ENCODE peak calls at places on chromosomes 7 and 10, in ten cellular contexts. X is neuronal stem cell, D is psoas muscle, A is sigmoid colon, M is tibial artery, T is GM23248, E is pancreas, H is A549, Q is left lung, U is upper lobe of right lung. P is an unnamed sample. For H3K4me1, the result is how much of the 10 kb centered on the place peaks cover.

GRCh38 chr7:95933618-95934017 is 161.3 kb downstream of the DYNC1I1 start:
- DNase-seq in X (no peak), D (no peak), A (no peak), M (no peak), T (no peak), E (no peak), H (no peak), Q (no peak), U (no peak), P (no peak)

GRCh38 chr7:36303202-36304098 is 86.2 kb upstream of the ANLN start:
- DNase-seq in X (no peak), D (peak), A (peak), M (peak), T (peak), E (peak), H (peak), Q (peak), U (peak), P (no peak)

GRCh38 chr7:108448777-108449576 is 7.3 kb downstream of the NRCAM start:
- DNase-seq in X (peak), D (no peak), A (no peak), M (no peak), T (no peak), E (no peak), H (no peak), Q (no peak), U (no peak), P (no peak)

GRCh38 chr10:71755179-71755879 is 18.0 kb downstream of the VSIR start:
- DNase-seq in X (no peak), D (no peak), A (no peak), M (no peak), T (no peak), E (no peak), H (no peak), Q (no peak), U (no peak), P (peak)

GRCh38 chr10:33229252-33229943 is 105.1 kb downstream of the NRP1 start:
- DNase-seq in X (no peak), D (no peak), A (no peak), M (no peak), T (peak), E (no peak), H (no peak), Q (no peak), U (no peak), P (no peak)

GRCh38 chr10:50398383-50398782 is 147.1 kb upstream of the ASAH2 start:
- DNase-seq in X (no peak), D (no peak), A (no peak), M (no peak), T (no peak), E (no peak), H (no peak), Q (no peak), U (no peak), P (no peak)

GRCh38 chr10:125006188-125006680 is 64.3 kb downstream of the ZRANB1 start:
- DNase-seq in X (no peak), D (no peak), A (peak), M (peak), T (peak), E (no peak), H (no peak), Q (no peak), U (no peak), P (no peak)

GRCh38 chr10:24824124-24824523 is 100.4 kb upstream of the ARHGAP21 start:
- DNase-seq in X (no peak), D (no peak), A (no peak), M (no peak), T (peak), E (no peak), H (no peak), Q (no peak), U (no peak), P (no peak)

GRCh38 chr10:121092341-121093099 is 241.4 kb downstream of the WDR11 start:
- DNase-seq in X (no peak), D (no peak), A (no peak), M (no peak), T (no peak), E (no peak), H (no peak), Q (no peak), U (no peak), P (peak)

GRCh38 chr10:26448706-26449435 is 10.7 kb downstream of the APBB1IP start:
- DNase-seq in X (no peak), D (no peak), A (no peak), M (no peak), T (no peak), E (no peak), H (no peak), Q (no peak), U (no peak), P (peak)

GRCh38 chr10:26700884-26701630 is 3.6 kb downstream of the PDSS1 start:
- DNase-seq in X (no peak), D (no peak), A (no peak), M (no peak), T (no peak), E (no peak), H (no peak), Q (no peak), U (no peak), P (peak)

GRCh38 chr7:121001932-121002754 is 13.6 kb downstream of the CPED1 start:
- DNase-seq in X (no peak), D (no peak), A (no peak), M (no peak), T (no peak), E (no peak), H (no peak), Q (no peak), U (no peak), P (no peak)

GRCh38 chr7:39228946-39229345 is 251.2 kb downstream of the POU6F2 start:
- DNase-seq in X (no peak), D (no peak), A (no peak), M (no peak), T (peak), E (no peak), H (no peak), Q (no peak), U (no peak), P (no peak)

GRCh38 chr7:90717286-90718060 is 121.4 kb downstream of the CDK14 start:
- DNase-seq in X (peak), D (no peak), A (no peak), M (no peak), T (peak), E (peak), H (no peak), Q (no peak), U (no peak), P (peak)

GRCh38 chr10:22010973-22011408 is 7.5 kb upstream of the DNAJC1 start:
- DNase-seq in X (no peak), D (no peak), A (no peak), M (no peak), T (peak), E (no peak), H (no peak), Q (no peak), U (no peak), P (no peak)

DNA sequence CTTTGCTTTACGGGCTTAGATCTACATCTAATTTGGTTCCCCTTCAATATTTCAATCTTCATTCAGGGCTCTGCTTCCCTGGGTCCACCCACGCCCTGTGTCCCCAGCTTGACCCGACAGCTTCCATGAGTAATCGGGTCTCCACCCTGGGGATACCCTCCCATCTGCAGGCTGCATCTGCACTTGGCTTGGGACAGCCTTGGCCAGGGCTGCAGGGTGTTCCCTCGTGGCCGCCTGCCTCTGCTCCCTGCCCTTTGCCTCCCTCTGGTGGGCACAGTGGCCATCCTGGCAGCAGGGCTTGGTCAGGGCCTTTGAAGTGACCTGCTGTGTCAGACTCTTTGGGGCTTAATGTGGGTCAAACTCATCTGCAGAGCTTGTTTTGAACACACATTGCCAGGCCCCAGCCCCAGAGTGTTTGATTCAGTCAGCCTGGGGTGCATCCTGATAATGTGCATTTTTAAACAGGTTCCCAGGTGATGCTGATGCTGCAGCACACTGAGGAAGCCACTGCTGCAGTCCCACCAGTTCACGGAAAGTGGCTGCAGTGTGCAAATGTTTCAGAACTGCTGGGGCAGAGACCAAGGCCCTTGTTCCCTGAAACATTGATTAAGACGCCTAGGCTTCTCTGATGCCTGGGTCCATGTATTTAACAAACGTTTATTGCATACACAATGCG is 80.7 kb upstream of the SEC61G start:
- DNase-seq in X (no peak), D (peak), A (peak), M (peak), T (peak), E (peak), H (peak), Q (peak), U (peak), P (peak)
- H3K4me1 ChIP-seq in X (under half), D (under half), A (under half), M (under half), T (under half), E (under half), H (half or more), Q (under half), U (under half), P (under half)

DNA sequence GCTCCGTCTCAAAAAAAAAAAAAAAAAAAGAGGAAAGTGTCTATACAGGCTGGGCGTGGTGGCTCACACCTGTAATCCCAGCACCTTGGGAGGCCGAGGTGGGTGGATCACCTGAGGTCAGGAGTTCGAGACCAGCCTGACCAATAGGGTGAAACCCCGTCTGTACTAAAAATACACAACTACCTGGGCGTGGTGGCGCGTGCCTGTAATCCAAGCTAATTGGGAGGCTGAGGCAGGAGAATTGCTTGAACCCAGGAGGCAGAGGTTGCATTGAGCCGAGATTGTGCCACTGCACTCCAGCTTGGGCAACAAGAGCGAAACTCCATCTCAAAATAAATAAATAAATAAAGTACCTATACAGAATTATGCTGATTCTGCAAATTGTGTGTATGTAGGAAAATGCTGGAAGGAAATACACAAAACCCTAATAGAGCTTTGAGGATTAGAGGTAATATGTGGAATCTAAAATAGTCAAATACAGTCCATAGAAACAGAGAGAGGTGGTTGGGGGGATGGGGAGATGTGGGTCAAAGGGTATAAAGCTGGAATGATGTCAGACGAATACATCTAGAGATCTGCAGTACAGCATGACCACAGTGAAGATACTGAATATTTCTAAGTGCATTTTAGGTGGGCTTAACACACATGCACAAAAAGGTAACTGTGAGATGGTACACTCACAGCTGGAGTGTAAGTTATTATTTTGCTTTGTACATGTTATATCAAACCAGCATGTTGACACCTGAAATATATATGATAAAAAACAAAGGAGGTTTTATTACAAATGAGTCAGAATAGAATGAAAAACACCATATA is 174.5 kb upstream of the KLF14 start:
- DNase-seq in X (no peak), D (no peak), A (no peak), M (no peak), T (peak), E (no peak), H (no peak), Q (no peak), U (no peak), P (no peak)
- H3K27ac ChIP-seq in X (no peak), D (peak), A (no peak), M (no peak), T (peak), E (no peak), H (peak), Q (no peak), U (no peak), P (no peak)

DNA sequence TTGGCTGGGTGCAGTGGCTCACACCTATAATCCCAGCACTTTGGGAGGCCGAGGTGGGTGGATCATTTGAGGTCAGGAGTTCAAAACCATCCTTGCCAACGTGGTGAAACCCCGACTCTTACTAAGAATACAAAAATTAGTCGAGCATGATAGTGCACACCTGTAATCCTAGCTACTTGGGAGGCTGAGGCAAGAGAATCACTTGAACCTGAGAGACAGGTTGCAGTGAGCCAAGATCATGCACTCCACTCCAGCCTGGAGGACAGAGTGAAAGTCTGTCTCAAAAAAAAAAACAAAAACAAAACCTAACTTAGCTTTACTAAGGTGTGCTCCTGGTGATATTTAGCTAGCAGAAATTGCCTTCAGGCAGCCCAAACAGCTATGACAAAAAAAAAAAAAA is 24.3 kb upstream of the VDAC2 start:
- DNase-seq in X (no peak), D (no peak), A (no peak), M (peak), T (no peak), E (no peak), H (no peak), Q (no peak), U (no peak), P (no peak)
- H3K4me3 ChIP-seq in X (no peak), D (no peak), A (no peak), M (no peak), T (no peak), E (no peak), H (no peak), Q (no peak), U (no peak), P (no peak)

GRCh38 chr10:119319161-119319919 is 112.0 kb downstream of the GRK5 start:
- DNase-seq in X (no peak), D (no peak), A (no peak), M (no peak), T (no peak), E (no peak), H (no peak), Q (no peak), U (no peak), P (no peak)
- H3K4me1 ChIP-seq in X (half or more), D (under half), A (under half), M (under half), T (under half), E (under half), H (half or more), Q (under half), U (half or more), P (under half)

GRCh38 chr10:132519382-132520146 is 18.0 kb upstream of the INPP5A start:
- DNase-seq in X (no peak), D (peak), A (peak), M (peak), T (no peak), E (peak), H (no peak), Q (peak), U (peak), P (no peak)
- H3K27ac ChIP-seq in X (no peak), D (peak), A (peak), M (peak), T (no peak), E (peak), H (peak), Q (peak), U (peak), P (no peak)

DNA sequence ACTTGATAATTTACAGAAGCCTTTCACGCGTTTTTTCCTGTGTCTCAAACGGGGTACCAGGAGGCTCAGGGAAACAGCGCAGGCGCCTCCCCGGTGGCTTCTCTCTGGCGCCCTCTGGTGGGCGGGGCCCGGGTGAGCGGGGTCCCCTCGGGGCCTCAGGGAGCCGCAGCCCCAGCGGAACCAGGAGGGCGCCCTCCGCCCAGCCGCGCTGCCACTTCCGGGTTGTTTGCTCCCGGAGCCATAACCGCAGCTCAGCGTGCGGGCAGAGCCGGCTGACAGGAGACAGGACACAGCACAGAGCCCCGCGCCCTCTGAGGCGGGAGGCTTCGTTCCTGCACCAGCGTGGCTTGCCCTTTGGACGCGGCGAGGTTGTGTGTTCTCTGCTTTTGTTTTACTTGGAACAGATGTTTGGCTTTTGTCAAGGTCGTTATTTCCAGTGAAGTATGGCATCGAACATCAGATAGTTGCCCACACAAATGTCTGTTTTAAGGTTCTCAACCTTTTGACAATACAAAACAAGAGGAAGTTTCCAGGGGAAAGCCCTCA is 6.9 kb upstream of the CYP2E1 start:
- DNase-seq in X (no peak), D (peak), A (peak), M (peak), T (peak), E (peak), H (peak), Q (peak), U (peak), P (peak)
- H3K4me3 ChIP-seq in X (no peak), D (peak), A (peak), M (peak), T (peak), E (peak), H (peak), Q (peak), U (peak), P (peak)

GRCh38 chr10:132542819-132543218 is 5.2 kb downstream of the INPP5A start:
- DNase-seq in X (no peak), D (no peak), A (no peak), M (peak), T (no peak), E (no peak), H (no peak), Q (peak), U (no peak), P (no peak)
- H3K4me1 ChIP-seq in X (under half), D (half or more), A (half or more), M (under half), T (under half), E (under half), H (under half), Q (under half), U (under half), P (under half)

P was measured in small intestine.